ENCODE peak calls at places on chromosomes 5 and 9, in nine cellular contexts. One of them, this sample, is unnamed.
A peak's percentile ranks its signal among the peaks of the same experiment; 100 is the strongest.

GRCh38 chr5:159061834-159062530 is 37.7 kb downstream of the EBF1 start:
- DNase-seq in RCC 7860: no peak
- DNase-seq in globus pallidus: no peak
- DNase-seq in DND-41: no peak
- DNase-seq in fibroblast of mammary gland: no peak
- DNase-seq in stimulated activated CD8-positive, alpha-beta memory T cell treated with anti-CD3 and anti-CD28 coated beads, Interleukin-15, amount 100 ng/mL, for 48 hours: no peak
- DNase-seq in activated naive CD4-positive, alpha-beta T cell treated with Interleukin-2 at 50 U/mL for 16 hours: no peak
- DNase-seq in COLO829: no peak
- DNase-seq in Kasumi-1: no peak
- DNase-seq in this sample: no peak

GRCh38 chr9:15277400-15278137 is 29.4 kb downstream of the TTC39B start:
- DNase-seq in RCC 7860: no peak
- DNase-seq in globus pallidus: peak; percentile 70
- DNase-seq in DND-41: no peak
- DNase-seq in fibroblast of mammary gland: peak; percentile 45
- DNase-seq in stimulated activated CD8-positive, alpha-beta memory T cell treated with anti-CD3 and anti-CD28 coated beads, Interleukin-15, amount 100 ng/mL, for 48 hours: no peak
- DNase-seq in activated naive CD4-positive, alpha-beta T cell treated with Interleukin-2 at 50 U/mL for 16 hours: no peak
- DNase-seq in COLO829: peak; percentile 12
- DNase-seq in Kasumi-1: peak; percentile 13
- DNase-seq in this sample: no peak

GRCh38 chr9:98781588-98782383 is 14.6 kb downstream of the ANKS6 start:
- DNase-seq in RCC 7860: no peak
- DNase-seq in globus pallidus: no peak
- DNase-seq in DND-41: no peak
- DNase-seq in fibroblast of mammary gland: no peak
- DNase-seq in stimulated activated CD8-positive, alpha-beta memory T cell treated with anti-CD3 and anti-CD28 coated beads, Interleukin-15, amount 100 ng/mL, for 48 hours: no peak
- DNase-seq in activated naive CD4-positive, alpha-beta T cell treated with Interleukin-2 at 50 U/mL for 16 hours: no peak
- DNase-seq in COLO829: no peak
- DNase-seq in Kasumi-1: no peak
- DNase-seq in this sample: no peak

GRCh38 chr5:34827594-34828506 is 11.1 kb upstream of the TTC23L start:
- DNase-seq in RCC 7860: no peak
- DNase-seq in globus pallidus: no peak
- DNase-seq in DND-41: no peak
- DNase-seq in fibroblast of mammary gland: no peak
- DNase-seq in stimulated activated CD8-positive, alpha-beta memory T cell treated with anti-CD3 and anti-CD28 coated beads, Interleukin-15, amount 100 ng/mL, for 48 hours: no peak
- DNase-seq in activated naive CD4-positive, alpha-beta T cell treated with Interleukin-2 at 50 U/mL for 16 hours: no peak
- DNase-seq in COLO829: no peak
- DNase-seq in Kasumi-1: no peak
- DNase-seq in this sample: no peak

GRCh38 chr9:68844623-68845612 is 139.9 kb downstream of the PIP5K1B start:
- DNase-seq in RCC 7860: peak; percentile 15
- DNase-seq in globus pallidus: peak; percentile 35
- DNase-seq in DND-41: peak; percentile 24
- DNase-seq in fibroblast of mammary gland: peak; percentile 9
- DNase-seq in stimulated activated CD8-positive, alpha-beta memory T cell treated with anti-CD3 and anti-CD28 coated beads, Interleukin-15, amount 100 ng/mL, for 48 hours: peak; percentile 16
- DNase-seq in activated naive CD4-positive, alpha-beta T cell treated with Interleukin-2 at 50 U/mL for 16 hours: no peak
- DNase-seq in COLO829: peak; percentile 8
- DNase-seq in Kasumi-1: peak; percentile 38
- DNase-seq in this sample: peak; percentile 33

GRCh38 chr5:11903614-11904269 is 504 bp downstream of the CTNND2 start:
- DNase-seq in RCC 7860: no peak
- DNase-seq in globus pallidus: peak; percentile 59
- DNase-seq in DND-41: no peak
- DNase-seq in fibroblast of mammary gland: no peak
- DNase-seq in stimulated activated CD8-positive, alpha-beta memory T cell treated with anti-CD3 and anti-CD28 coated beads, Interleukin-15, amount 100 ng/mL, for 48 hours: no peak
- DNase-seq in activated naive CD4-positive, alpha-beta T cell treated with Interleukin-2 at 50 U/mL for 16 hours: no peak
- DNase-seq in COLO829: no peak
- DNase-seq in Kasumi-1: no peak
- DNase-seq in this sample: peak; percentile 21

GRCh38 chr9:119095072-119095471 is 274.2 kb downstream of the BRINP1 start:
- DNase-seq in RCC 7860: no peak
- DNase-seq in globus pallidus: no peak
- DNase-seq in DND-41: no peak
- DNase-seq in fibroblast of mammary gland: no peak
- DNase-seq in stimulated activated CD8-positive, alpha-beta memory T cell treated with anti-CD3 and anti-CD28 coated beads, Interleukin-15, amount 100 ng/mL, for 48 hours: no peak
- DNase-seq in activated naive CD4-positive, alpha-beta T cell treated with Interleukin-2 at 50 U/mL for 16 hours: no peak
- DNase-seq in COLO829: no peak
- DNase-seq in Kasumi-1: no peak
- DNase-seq in this sample: no peak

GRCh38 chr9:114504341-114505186 is 709 bp downstream of the WHRN start:
- DNase-seq in RCC 7860: no peak
- DNase-seq in globus pallidus: peak; percentile 55
- DNase-seq in DND-41: no peak
- DNase-seq in fibroblast of mammary gland: peak; percentile 15
- DNase-seq in stimulated activated CD8-positive, alpha-beta memory T cell treated with anti-CD3 and anti-CD28 coated beads, Interleukin-15, amount 100 ng/mL, for 48 hours: no peak
- DNase-seq in activated naive CD4-positive, alpha-beta T cell treated with Interleukin-2 at 50 U/mL for 16 hours: peak; percentile 45
- DNase-seq in COLO829: no peak
- DNase-seq in Kasumi-1: no peak
- DNase-seq in this sample: peak; percentile 72

GRCh38 chr9:93597871-93598646 is 21.7 kb downstream of the PHF2 start:
- DNase-seq in RCC 7860: no peak
- DNase-seq in globus pallidus: no peak
- DNase-seq in DND-41: no peak
- DNase-seq in fibroblast of mammary gland: no peak
- DNase-seq in stimulated activated CD8-positive, alpha-beta memory T cell treated with anti-CD3 and anti-CD28 coated beads, Interleukin-15, amount 100 ng/mL, for 48 hours: no peak
- DNase-seq in activated naive CD4-positive, alpha-beta T cell treated with Interleukin-2 at 50 U/mL for 16 hours: no peak
- DNase-seq in COLO829: no peak
- DNase-seq in Kasumi-1: no peak
- DNase-seq in this sample: no peak

GRCh38 chr5:150082364-150082763 is 4.0 kb downstream of the CSF1R start:
- DNase-seq in RCC 7860: no peak
- DNase-seq in globus pallidus: no peak
- DNase-seq in DND-41: no peak
- DNase-seq in fibroblast of mammary gland: no peak
- DNase-seq in stimulated activated CD8-positive, alpha-beta memory T cell treated with anti-CD3 and anti-CD28 coated beads, Interleukin-15, amount 100 ng/mL, for 48 hours: no peak
- DNase-seq in activated naive CD4-positive, alpha-beta T cell treated with Interleukin-2 at 50 U/mL for 16 hours: no peak
- DNase-seq in COLO829: no peak
- DNase-seq in Kasumi-1: peak; percentile 94
- DNase-seq in this sample: peak; percentile 2

GRCh38 chr9:136969774-136970173 is 7.5 kb upstream of the PTGDS start:
- DNase-seq in RCC 7860: no peak
- DNase-seq in globus pallidus: no peak
- DNase-seq in DND-41: no peak
- DNase-seq in fibroblast of mammary gland: no peak
- DNase-seq in stimulated activated CD8-positive, alpha-beta memory T cell treated with anti-CD3 and anti-CD28 coated beads, Interleukin-15, amount 100 ng/mL, for 48 hours: no peak
- DNase-seq in activated naive CD4-positive, alpha-beta T cell treated with Interleukin-2 at 50 U/mL for 16 hours: no peak
- DNase-seq in COLO829: no peak
- DNase-seq in Kasumi-1: no peak
- DNase-seq in this sample: no peak

GRCh38 chr5:61275841-61276240 is 56.2 kb upstream of the ZSWIM6 start:
- DNase-seq in RCC 7860: peak; percentile 26
- DNase-seq in globus pallidus: peak; percentile 63
- DNase-seq in DND-41: no peak
- DNase-seq in fibroblast of mammary gland: peak; percentile 86
- DNase-seq in stimulated activated CD8-positive, alpha-beta memory T cell treated with anti-CD3 and anti-CD28 coated beads, Interleukin-15, amount 100 ng/mL, for 48 hours: no peak
- DNase-seq in activated naive CD4-positive, alpha-beta T cell treated with Interleukin-2 at 50 U/mL for 16 hours: no peak
- DNase-seq in COLO829: no peak
- DNase-seq in Kasumi-1: peak; percentile 95
- DNase-seq in this sample: no peak

GRCh38 chr9:134286513-134287245 is 39.6 kb upstream of the RXRA start:
- DNase-seq in RCC 7860: no peak
- DNase-seq in globus pallidus: no peak
- DNase-seq in DND-41: no peak
- DNase-seq in fibroblast of mammary gland: no peak
- DNase-seq in stimulated activated CD8-positive, alpha-beta memory T cell treated with anti-CD3 and anti-CD28 coated beads, Interleukin-15, amount 100 ng/mL, for 48 hours: no peak
- DNase-seq in activated naive CD4-positive, alpha-beta T cell treated with Interleukin-2 at 50 U/mL for 16 hours: no peak
- DNase-seq in COLO829: no peak
- DNase-seq in Kasumi-1: no peak
- DNase-seq in this sample: no peak

GRCh38 chr5:30752015-30752414 is 441.5 kb upstream of the CDH6 start:
- DNase-seq in RCC 7860: peak; percentile 50
- DNase-seq in globus pallidus: no peak
- DNase-seq in DND-41: no peak
- DNase-seq in fibroblast of mammary gland: no peak
- DNase-seq in stimulated activated CD8-positive, alpha-beta memory T cell treated with anti-CD3 and anti-CD28 coated beads, Interleukin-15, amount 100 ng/mL, for 48 hours: no peak
- DNase-seq in activated naive CD4-positive, alpha-beta T cell treated with Interleukin-2 at 50 U/mL for 16 hours: no peak
- DNase-seq in COLO829: no peak
- DNase-seq in Kasumi-1: no peak
- DNase-seq in this sample: no peak

GRCh38 chr9:37650873-37651768 is at the start of gene FRMPD1:
- DNase-seq in RCC 7860: no peak
- DNase-seq in globus pallidus: peak; percentile 38
- DNase-seq in DND-41: no peak
- DNase-seq in fibroblast of mammary gland: peak; percentile 22
- DNase-seq in stimulated activated CD8-positive, alpha-beta memory T cell treated with anti-CD3 and anti-CD28 coated beads, Interleukin-15, amount 100 ng/mL, for 48 hours: peak; percentile 49
- DNase-seq in activated naive CD4-positive, alpha-beta T cell treated with Interleukin-2 at 50 U/mL for 16 hours: peak; percentile 57
- DNase-seq in COLO829: peak; percentile 30
- DNase-seq in Kasumi-1: peak; percentile 11
- DNase-seq in this sample: peak; percentile 85

GRCh38 chr5:133708451-133708850 is 96.1 kb upstream of the FSTL4 start:
- DNase-seq in RCC 7860: no peak
- DNase-seq in globus pallidus: no peak
- DNase-seq in DND-41: no peak
- DNase-seq in fibroblast of mammary gland: no peak
- DNase-seq in stimulated activated CD8-positive, alpha-beta memory T cell treated with anti-CD3 and anti-CD28 coated beads, Interleukin-15, amount 100 ng/mL, for 48 hours: no peak
- DNase-seq in activated naive CD4-positive, alpha-beta T cell treated with Interleukin-2 at 50 U/mL for 16 hours: no peak
- DNase-seq in COLO829: no peak
- DNase-seq in Kasumi-1: no peak
- DNase-seq in this sample: no peak

GRCh38 chr5:177553671-177554429 is 513 bp downstream of the FAM193B start:
- DNase-seq in RCC 7860: no peak
- DNase-seq in globus pallidus: no peak
- DNase-seq in DND-41: peak; percentile 54
- DNase-seq in fibroblast of mammary gland: no peak
- DNase-seq in stimulated activated CD8-positive, alpha-beta memory T cell treated with anti-CD3 and anti-CD28 coated beads, Interleukin-15, amount 100 ng/mL, for 48 hours: peak; percentile 15
- DNase-seq in activated naive CD4-positive, alpha-beta T cell treated with Interleukin-2 at 50 U/mL for 16 hours: peak; percentile 48
- DNase-seq in COLO829: no peak
- DNase-seq in Kasumi-1: peak; percentile 34
- DNase-seq in this sample: peak; percentile 71

GRCh38 chr5:174503461-174504265 is 220.7 kb upstream of the MSX2 start:
- DNase-seq in RCC 7860: peak; percentile 63
- DNase-seq in globus pallidus: peak; percentile 98
- DNase-seq in DND-41: no peak
- DNase-seq in fibroblast of mammary gland: peak; percentile 60
- DNase-seq in stimulated activated CD8-positive, alpha-beta memory T cell treated with anti-CD3 and anti-CD28 coated beads, Interleukin-15, amount 100 ng/mL, for 48 hours: no peak
- DNase-seq in activated naive CD4-positive, alpha-beta T cell treated with Interleukin-2 at 50 U/mL for 16 hours: no peak
- DNase-seq in COLO829: peak; percentile 77
- DNase-seq in Kasumi-1: no peak
- DNase-seq in this sample: peak; percentile 74

GRCh38 chr5:92308679-92309078 is 925.6 kb upstream of the ARRDC3 start:
- DNase-seq in RCC 7860: no peak
- DNase-seq in globus pallidus: no peak
- DNase-seq in DND-41: no peak
- DNase-seq in fibroblast of mammary gland: peak; percentile 7
- DNase-seq in stimulated activated CD8-positive, alpha-beta memory T cell treated with anti-CD3 and anti-CD28 coated beads, Interleukin-15, amount 100 ng/mL, for 48 hours: no peak
- DNase-seq in activated naive CD4-positive, alpha-beta T cell treated with Interleukin-2 at 50 U/mL for 16 hours: no peak
- DNase-seq in COLO829: no peak
- DNase-seq in Kasumi-1: no peak
- DNase-seq in this sample: no peak

GRCh38 chr9:2599896-2600295 is 21.7 kb upstream of the VLDLR start:
- DNase-seq in RCC 7860: no peak
- DNase-seq in globus pallidus: no peak
- DNase-seq in DND-41: no peak
- DNase-seq in fibroblast of mammary gland: no peak
- DNase-seq in stimulated activated CD8-positive, alpha-beta memory T cell treated with anti-CD3 and anti-CD28 coated beads, Interleukin-15, amount 100 ng/mL, for 48 hours: no peak
- DNase-seq in activated naive CD4-positive, alpha-beta T cell treated with Interleukin-2 at 50 U/mL for 16 hours: no peak
- DNase-seq in COLO829: no peak
- DNase-seq in Kasumi-1: no peak
- DNase-seq in this sample: no peak

GRCh38 chr9:2014696-2015580 is at the start of gene SMARCA2:
- DNase-seq in RCC 7860: peak; percentile 92
- DNase-seq in globus pallidus: peak; percentile 98
- DNase-seq in DND-41: peak; percentile 95
- DNase-seq in fibroblast of mammary gland: peak; percentile 96
- DNase-seq in stimulated activated CD8-positive, alpha-beta memory T cell treated with anti-CD3 and anti-CD28 coated beads, Interleukin-15, amount 100 ng/mL, for 48 hours: peak; percentile 96
- DNase-seq in activated naive CD4-positive, alpha-beta T cell treated with Interleukin-2 at 50 U/mL for 16 hours: peak; percentile 98
- DNase-seq in COLO829: peak; percentile 77
- DNase-seq in Kasumi-1: peak; percentile 80
- DNase-seq in this sample: peak; percentile 96

GRCh38 chr5:74408150-74409043 is 232.1 kb downstream of the ENC1 start:
- DNase-seq in RCC 7860: no peak
- DNase-seq in globus pallidus: no peak
- DNase-seq in DND-41: no peak
- DNase-seq in fibroblast of mammary gland: no peak
- DNase-seq in stimulated activated CD8-positive, alpha-beta memory T cell treated with anti-CD3 and anti-CD28 coated beads, Interleukin-15, amount 100 ng/mL, for 48 hours: no peak
- DNase-seq in activated naive CD4-positive, alpha-beta T cell treated with Interleukin-2 at 50 U/mL for 16 hours: no peak
- DNase-seq in COLO829: peak; percentile 44
- DNase-seq in Kasumi-1: no peak
- DNase-seq in this sample: no peak

GRCh38 chr9:107975426-107976010 is 485.9 kb upstream of the KLF4 start:
- DNase-seq in RCC 7860: no peak
- DNase-seq in globus pallidus: no peak
- DNase-seq in DND-41: no peak
- DNase-seq in fibroblast of mammary gland: no peak
- DNase-seq in stimulated activated CD8-positive, alpha-beta memory T cell treated with anti-CD3 and anti-CD28 coated beads, Interleukin-15, amount 100 ng/mL, for 48 hours: no peak
- DNase-seq in activated naive CD4-positive, alpha-beta T cell treated with Interleukin-2 at 50 U/mL for 16 hours: no peak
- DNase-seq in COLO829: no peak
- DNase-seq in Kasumi-1: no peak
- DNase-seq in this sample: no peak

GRCh38 chr5:132747693-132748440 is 641 bp downstream of the CCNI2 start:
- DNase-seq in RCC 7860: no peak
- DNase-seq in globus pallidus: no peak
- DNase-seq in DND-41: no peak
- DNase-seq in fibroblast of mammary gland: no peak
- DNase-seq in stimulated activated CD8-positive, alpha-beta memory T cell treated with anti-CD3 and anti-CD28 coated beads, Interleukin-15, amount 100 ng/mL, for 48 hours: no peak
- DNase-seq in activated naive CD4-positive, alpha-beta T cell treated with Interleukin-2 at 50 U/mL for 16 hours: peak; percentile 62
- DNase-seq in COLO829: no peak
- DNase-seq in Kasumi-1: no peak
- DNase-seq in this sample: no peak

GRCh38 chr5:19179561-19179960 is 808.4 kb downstream of the CDH18 start:
- DNase-seq in RCC 7860: no peak
- DNase-seq in globus pallidus: no peak
- DNase-seq in DND-41: no peak
- DNase-seq in fibroblast of mammary gland: no peak
- DNase-seq in stimulated activated CD8-positive, alpha-beta memory T cell treated with anti-CD3 and anti-CD28 coated beads, Interleukin-15, amount 100 ng/mL, for 48 hours: no peak
- DNase-seq in activated naive CD4-positive, alpha-beta T cell treated with Interleukin-2 at 50 U/mL for 16 hours: no peak
- DNase-seq in COLO829: no peak
- DNase-seq in Kasumi-1: no peak
- DNase-seq in this sample: no peak

GRCh38 chr9:136372561-136373299 is 739 bp downstream of the CARD9 start:
- DNase-seq in RCC 7860: peak; percentile 83
- DNase-seq in globus pallidus: no peak
- DNase-seq in DND-41: no peak
- DNase-seq in fibroblast of mammary gland: peak; percentile 63
- DNase-seq in stimulated activated CD8-positive, alpha-beta memory T cell treated with anti-CD3 and anti-CD28 coated beads, Interleukin-15, amount 100 ng/mL, for 48 hours: no peak
- DNase-seq in activated naive CD4-positive, alpha-beta T cell treated with Interleukin-2 at 50 U/mL for 16 hours: no peak
- DNase-seq in COLO829: no peak
- DNase-seq in Kasumi-1: peak; percentile 74
- DNase-seq in this sample: peak; percentile 89

This sample was measured in AG08396.